ENCODE peak calls at places on chromosomes 12 and 14, in four cellular contexts. Q, E, C and I are unnamed samples.

GRCh38 chr14:86243158-86243557 is 713.2 kb downstream of the FLRT2 start:
- DNase-seq in C (peak; percentile 6), E (no peak), Q (no peak), I (no peak)

GRCh38 chr12:2319747-2320146 is 267.0 kb downstream of the CACNA1C start:
- DNase-seq in Q (peak; percentile 62), C (no peak), E (no peak), I (no peak)

GRCh38 chr14:61174395-61175386 is 106.4 kb downstream of the TMEM30B start:
- DNase-seq in Q (peak; percentile 69), E (no peak), C (no peak), I (peak; percentile 80)

GRCh38 chr12:105935106-105935505 is 203.6 kb downstream of the NUAK1 start:
- DNase-seq in Q (peak; percentile 49), E (no peak), C (no peak), I (no peak)

GRCh38 chr12:5534800-5535199 is 102.9 kb downstream of the NTF3 start:
- DNase-seq in C (no peak), E (no peak), Q (no peak), I (no peak)

GRCh38 chr12:9751204-9752144 is 9.2 kb downstream of the CD69 start:
- DNase-seq in Q (peak; percentile 69), E (peak; percentile 63), C (peak; percentile 60), I (no peak)

GRCh38 chr12:55720071-55720564 is at the start of gene RDH5:
- DNase-seq in Q (peak; percentile 94), C (no peak), E (no peak), I (peak; percentile 79)

GRCh38 chr12:85626031-85626781 is 210.0 kb downstream of the RASSF9 start:
- DNase-seq in C (no peak), Q (peak; percentile 88), E (peak; percentile 95), I (peak; percentile 86)

GRCh38 chr12:52660934-52661333 is 8.9 kb upstream of the KRT2 start:
- DNase-seq in C (no peak), E (no peak), Q (no peak), I (no peak)

GRCh38 chr14:105087308-105087962 is 22.2 kb upstream of the GPR132 start:
- DNase-seq in Q (peak; percentile 86), E (no peak), C (no peak), I (peak; percentile 78)

GRCh38 chr12:50636505-50636904 is 127.4 kb upstream of the ATF1 start:
- DNase-seq in Q (no peak), E (no peak), C (no peak), I (no peak)

GRCh38 chr12:25976289-25976688 is 17.8 kb downstream of the RASSF8 start:
- DNase-seq in E (no peak), C (no peak), Q (peak; percentile 60), I (no peak)

GRCh38 chr14:79584679-79585078 is 626.6 kb downstream of the DIO2 start:
- DNase-seq in Q (peak; percentile 74), E (peak; percentile 26), C (no peak), I (peak; percentile 95)

GRCh38 chr12:75589801-75590200 is 78.4 kb upstream of the KRR1 start:
- DNase-seq in E (no peak), Q (no peak), C (no peak), I (no peak)

GRCh38 chr12:81078469-81079196 is 754 bp downstream of the ACSS3 start:
- DNase-seq in E (peak; percentile 90), Q (peak; percentile 71), C (no peak), I (peak; percentile 77)

GRCh38 chr12:81080431-81080983 is 2.6 kb downstream of the ACSS3 start:
- DNase-seq in E (no peak), Q (no peak), C (no peak), I (peak; percentile 73)

GRCh38 chr12:81077686-81078441 is at the start of gene ACSS3:
- DNase-seq in Q (peak; percentile 45), E (no peak), C (no peak), I (peak; percentile 60)

GRCh38 chr12:81077329-81077685 is 572 bp upstream of the ACSS3 start:
- DNase-seq in E (no peak), Q (no peak), C (no peak), I (peak; percentile 49)

DNA sequence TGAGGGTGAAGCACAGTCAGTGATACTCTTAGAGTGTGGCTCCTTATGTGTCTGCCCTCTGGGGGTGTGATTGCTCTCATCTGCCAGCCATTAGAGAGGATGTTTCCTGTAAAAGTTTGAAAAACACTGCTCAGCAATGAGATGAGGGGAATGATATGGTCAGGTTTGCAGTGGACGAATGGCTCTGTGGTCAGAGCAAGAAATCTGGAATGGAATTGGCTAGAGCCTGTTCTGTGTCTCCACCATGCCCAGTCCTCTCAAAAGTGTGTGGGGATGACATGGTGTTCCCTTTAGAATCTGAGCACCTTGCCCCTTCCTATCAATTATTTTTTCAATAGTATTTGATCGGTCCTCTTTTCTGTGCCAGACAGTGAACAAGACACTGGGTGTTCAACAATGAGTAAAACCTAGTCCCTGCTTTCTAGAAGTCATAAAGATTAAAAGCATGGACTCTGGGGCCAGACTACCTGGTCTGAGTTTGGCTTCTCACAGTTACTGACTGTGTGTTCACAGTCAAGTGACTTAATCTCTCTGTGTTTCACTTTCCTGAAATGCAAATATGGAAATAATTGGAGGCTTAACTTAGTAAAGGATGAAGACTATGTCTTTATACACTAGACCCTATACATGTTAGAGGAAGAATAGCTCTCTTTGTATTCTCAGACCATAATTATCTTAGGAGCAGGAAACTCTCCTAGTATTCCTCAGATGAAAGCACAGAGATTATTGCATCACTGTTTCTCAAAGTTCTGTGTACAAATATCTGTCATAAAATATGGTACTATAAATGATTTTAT is 1.6 kb downstream of the ACSS3 start:
- DNase-seq in C (no peak), E (no peak), Q (peak; percentile 8), I (no peak)
- H2AFZ ChIP-seq in C (no peak overlapping the region), E (no peak overlapping the region), Q (peak overlapping the region; percentile 41), I (peak overlapping the region; percentile 12)

DNA sequence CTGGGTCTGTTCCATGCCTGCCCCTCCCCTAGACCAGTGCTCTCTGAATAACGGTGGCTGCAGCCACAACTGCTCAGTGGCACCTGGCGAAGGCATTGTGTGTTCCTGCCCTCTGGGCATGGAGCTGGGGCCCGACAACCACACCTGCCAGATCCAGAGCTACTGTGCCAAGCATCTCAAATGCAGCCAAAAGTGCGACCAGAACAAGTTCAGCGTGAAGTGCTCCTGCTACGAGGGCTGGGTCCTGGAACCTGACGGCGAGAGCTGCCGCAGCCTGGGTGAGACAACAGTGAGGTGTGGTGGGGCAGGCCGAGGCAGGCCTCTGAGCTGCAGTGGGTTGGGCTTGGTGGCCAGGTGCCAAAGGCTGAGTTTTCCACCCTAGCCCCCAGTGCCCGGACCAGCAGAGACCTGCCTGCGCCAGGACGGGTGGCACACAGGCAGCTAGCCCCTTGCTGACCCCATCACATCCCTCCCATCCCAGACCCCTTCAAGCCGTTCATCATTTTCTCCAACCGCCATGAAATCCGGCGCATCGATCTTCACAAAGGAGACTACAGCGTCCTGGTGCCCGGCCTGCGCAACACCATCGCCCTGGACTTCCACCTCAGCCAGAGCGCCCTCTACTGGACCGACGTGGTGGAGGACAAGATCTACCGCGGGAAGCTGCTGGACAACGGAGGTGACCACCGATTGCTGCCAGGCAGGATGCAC is 28.2 kb upstream of the LRP1-AS start:
- DNase-seq in E (peak; percentile 24), C (peak; percentile 14), Q (peak; percentile 87), I (peak; percentile 79)
- H3K27ac ChIP-seq in E (no peak overlapping the region), C (no peak overlapping the region), Q (peak overlapping the region; percentile 48), I (no peak overlapping the region)

GRCh38 chr12:62792526-62792925 is 142.4 kb downstream of the PPM1H start:
- DNase-seq in Q (no peak), E (no peak), C (no peak), I (no peak)
- H3K4me2 ChIP-seq in Q (no peak overlapping the region), E (no peak overlapping the region), C (no peak overlapping the region), I (no peak overlapping the region)

DNA sequence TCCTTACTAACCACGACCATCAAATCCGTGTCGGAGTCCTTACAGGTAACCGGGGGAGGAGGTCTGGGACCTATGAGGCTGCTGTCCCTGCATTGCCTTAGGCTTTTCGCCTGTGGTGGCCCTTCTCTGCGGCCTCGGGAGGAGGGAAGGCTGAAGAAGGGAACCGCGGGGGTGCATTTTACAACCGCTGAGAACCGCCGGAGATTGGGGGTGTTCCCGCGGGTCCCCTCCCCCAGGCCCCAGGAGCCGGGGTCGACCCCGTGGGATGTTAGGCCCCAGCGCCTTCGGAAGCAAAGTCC is 549 bp downstream of the GPHN start:
- DNase-seq in C (no peak), Q (no peak), E (no peak), I (no peak)
- H2AFZ ChIP-seq in C (peak overlapping the region; percentile 84), Q (peak overlapping the region; percentile 99), E (peak overlapping the region; percentile 100), I (peak overlapping the region; percentile 96)